ENCODE peak calls at places on chromosomes 16 and 17, in seven cellular contexts. One of them, this sample, is unnamed.
A peak's percentile ranks its signal among the peaks of the same experiment; 100 is the strongest.

GRCh38 chr16:79767597-79768280 is 167.2 kb upstream of the MAF start:
- DNase-seq in stimulated activated CD4-positive, alpha-beta T cell treated with anti-CD3 and anti-CD28 coated beads, Interleukin-4, amount 100 ng/mL, for 48 hours: no peak
- DNase-seq in naive B cell: no peak
- DNase-seq in NCI-H510A: no peak
- DNase-seq in stimulated activated CD8-positive, alpha-beta memory T cell treated with anti-CD3 and anti-CD28 coated beads, Interleukin-2, amount 100 ng/mL, for 1 hour: no peak
- DNase-seq in activated CD4-positive, CD25-positive, alpha-beta regulatory T cell treated with anti-CD3 and anti-CD28 coated beads, Interleukin-2, amount 50 U/mL, for 16 hours: no peak
- DNase-seq in HT1080: peak; percentile 28
- DNase-seq in this sample: peak; percentile 47

GRCh38 chr17:66190738-66191606 is 961 bp downstream of the CEP112 start:
- DNase-seq in naive B cell: no peak
- DNase-seq in stimulated activated CD8-positive, alpha-beta memory T cell treated with anti-CD3 and anti-CD28 coated beads, Interleukin-2, amount 100 ng/mL, for 1 hour: no peak
- DNase-seq in stimulated activated CD4-positive, alpha-beta T cell treated with anti-CD3 and anti-CD28 coated beads, Interleukin-4, amount 100 ng/mL, for 48 hours: peak; percentile 2
- DNase-seq in HT1080: peak; percentile 59
- DNase-seq in NCI-H510A: no peak
- DNase-seq in activated CD4-positive, CD25-positive, alpha-beta regulatory T cell treated with anti-CD3 and anti-CD28 coated beads, Interleukin-2, amount 50 U/mL, for 16 hours: no peak
- DNase-seq in this sample: no peak

GRCh38 chr16:57534881-57535658 is 1.3 kb downstream of the CCDC102A start:
- DNase-seq in naive B cell: no peak
- DNase-seq in activated CD4-positive, CD25-positive, alpha-beta regulatory T cell treated with anti-CD3 and anti-CD28 coated beads, Interleukin-2, amount 50 U/mL, for 16 hours: no peak
- DNase-seq in NCI-H510A: no peak
- DNase-seq in stimulated activated CD4-positive, alpha-beta T cell treated with anti-CD3 and anti-CD28 coated beads, Interleukin-4, amount 100 ng/mL, for 48 hours: no peak
- DNase-seq in stimulated activated CD8-positive, alpha-beta memory T cell treated with anti-CD3 and anti-CD28 coated beads, Interleukin-2, amount 100 ng/mL, for 1 hour: no peak
- DNase-seq in HT1080: no peak
- DNase-seq in this sample: no peak

GRCh38 chr17:46167826-46168569 is 25.2 kb downstream of the KANSL1 start:
- DNase-seq in naive B cell: no peak
- DNase-seq in stimulated activated CD8-positive, alpha-beta memory T cell treated with anti-CD3 and anti-CD28 coated beads, Interleukin-2, amount 100 ng/mL, for 1 hour: no peak
- DNase-seq in stimulated activated CD4-positive, alpha-beta T cell treated with anti-CD3 and anti-CD28 coated beads, Interleukin-4, amount 100 ng/mL, for 48 hours: no peak
- DNase-seq in activated CD4-positive, CD25-positive, alpha-beta regulatory T cell treated with anti-CD3 and anti-CD28 coated beads, Interleukin-2, amount 50 U/mL, for 16 hours: no peak
- DNase-seq in HT1080: no peak
- DNase-seq in NCI-H510A: no peak
- DNase-seq in this sample: no peak

GRCh38 chr16:30437511-30438046 is 7.7 kb upstream of the DCTPP1 start:
- DNase-seq in activated CD4-positive, CD25-positive, alpha-beta regulatory T cell treated with anti-CD3 and anti-CD28 coated beads, Interleukin-2, amount 50 U/mL, for 16 hours: no peak
- DNase-seq in HT1080: no peak
- DNase-seq in stimulated activated CD8-positive, alpha-beta memory T cell treated with anti-CD3 and anti-CD28 coated beads, Interleukin-2, amount 100 ng/mL, for 1 hour: no peak
- DNase-seq in naive B cell: no peak
- DNase-seq in stimulated activated CD4-positive, alpha-beta T cell treated with anti-CD3 and anti-CD28 coated beads, Interleukin-4, amount 100 ng/mL, for 48 hours: no peak
- DNase-seq in NCI-H510A: peak; percentile 87
- DNase-seq in this sample: peak; percentile 97

GRCh38 chr16:88566158-88566557 is 4.0 kb upstream of the ZC3H18 start:
- DNase-seq in HT1080: peak; percentile 20
- DNase-seq in stimulated activated CD8-positive, alpha-beta memory T cell treated with anti-CD3 and anti-CD28 coated beads, Interleukin-2, amount 100 ng/mL, for 1 hour: no peak
- DNase-seq in stimulated activated CD4-positive, alpha-beta T cell treated with anti-CD3 and anti-CD28 coated beads, Interleukin-4, amount 100 ng/mL, for 48 hours: peak; percentile 72
- DNase-seq in activated CD4-positive, CD25-positive, alpha-beta regulatory T cell treated with anti-CD3 and anti-CD28 coated beads, Interleukin-2, amount 50 U/mL, for 16 hours: no peak
- DNase-seq in NCI-H510A: no peak
- DNase-seq in naive B cell: no peak
- DNase-seq in this sample: no peak

GRCh38 chr17:82959242-82959930 is 119.6 kb upstream of the ZNF750 start:
- DNase-seq in naive B cell: no peak
- DNase-seq in stimulated activated CD4-positive, alpha-beta T cell treated with anti-CD3 and anti-CD28 coated beads, Interleukin-4, amount 100 ng/mL, for 48 hours: no peak
- DNase-seq in stimulated activated CD8-positive, alpha-beta memory T cell treated with anti-CD3 and anti-CD28 coated beads, Interleukin-2, amount 100 ng/mL, for 1 hour: no peak
- DNase-seq in NCI-H510A: no peak
- DNase-seq in activated CD4-positive, CD25-positive, alpha-beta regulatory T cell treated with anti-CD3 and anti-CD28 coated beads, Interleukin-2, amount 50 U/mL, for 16 hours: no peak
- DNase-seq in HT1080: no peak
- DNase-seq in this sample: no peak

GRCh38 chr17:53093386-53093785 is 729.3 kb upstream of the KIF2B start:
- DNase-seq in activated CD4-positive, CD25-positive, alpha-beta regulatory T cell treated with anti-CD3 and anti-CD28 coated beads, Interleukin-2, amount 50 U/mL, for 16 hours: no peak
- DNase-seq in NCI-H510A: no peak
- DNase-seq in naive B cell: no peak
- DNase-seq in stimulated activated CD8-positive, alpha-beta memory T cell treated with anti-CD3 and anti-CD28 coated beads, Interleukin-2, amount 100 ng/mL, for 1 hour: no peak
- DNase-seq in stimulated activated CD4-positive, alpha-beta T cell treated with anti-CD3 and anti-CD28 coated beads, Interleukin-4, amount 100 ng/mL, for 48 hours: no peak
- DNase-seq in HT1080: no peak
- DNase-seq in this sample: no peak

GRCh38 chr16:4862639-4863038 is 15.4 kb downstream of the UBN1 start:
- DNase-seq in activated CD4-positive, CD25-positive, alpha-beta regulatory T cell treated with anti-CD3 and anti-CD28 coated beads, Interleukin-2, amount 50 U/mL, for 16 hours: no peak
- DNase-seq in stimulated activated CD4-positive, alpha-beta T cell treated with anti-CD3 and anti-CD28 coated beads, Interleukin-4, amount 100 ng/mL, for 48 hours: no peak
- DNase-seq in NCI-H510A: no peak
- DNase-seq in naive B cell: no peak
- DNase-seq in HT1080: no peak
- DNase-seq in stimulated activated CD8-positive, alpha-beta memory T cell treated with anti-CD3 and anti-CD28 coated beads, Interleukin-2, amount 100 ng/mL, for 1 hour: no peak
- DNase-seq in this sample: no peak

GRCh38 chr16:21088646-21089538 is 61.8 kb downstream of the DNAH3 start:
- DNase-seq in naive B cell: no peak
- DNase-seq in stimulated activated CD4-positive, alpha-beta T cell treated with anti-CD3 and anti-CD28 coated beads, Interleukin-4, amount 100 ng/mL, for 48 hours: no peak
- DNase-seq in NCI-H510A: no peak
- DNase-seq in stimulated activated CD8-positive, alpha-beta memory T cell treated with anti-CD3 and anti-CD28 coated beads, Interleukin-2, amount 100 ng/mL, for 1 hour: no peak
- DNase-seq in HT1080: no peak
- DNase-seq in activated CD4-positive, CD25-positive, alpha-beta regulatory T cell treated with anti-CD3 and anti-CD28 coated beads, Interleukin-2, amount 50 U/mL, for 16 hours: no peak
- DNase-seq in this sample: no peak

GRCh38 chr17:58189436-58190146 is 2.9 kb upstream of the EPX start:
- DNase-seq in stimulated activated CD8-positive, alpha-beta memory T cell treated with anti-CD3 and anti-CD28 coated beads, Interleukin-2, amount 100 ng/mL, for 1 hour: no peak
- DNase-seq in naive B cell: no peak
- DNase-seq in NCI-H510A: no peak
- DNase-seq in activated CD4-positive, CD25-positive, alpha-beta regulatory T cell treated with anti-CD3 and anti-CD28 coated beads, Interleukin-2, amount 50 U/mL, for 16 hours: no peak
- DNase-seq in HT1080: peak; percentile 85
- DNase-seq in stimulated activated CD4-positive, alpha-beta T cell treated with anti-CD3 and anti-CD28 coated beads, Interleukin-4, amount 100 ng/mL, for 48 hours: no peak
- DNase-seq in this sample: peak; percentile 11

GRCh38 chr17:10429416-10430045 is 7.8 kb upstream of the MYH8 start:
- DNase-seq in NCI-H510A: no peak
- DNase-seq in HT1080: peak; percentile 72
- DNase-seq in naive B cell: no peak
- DNase-seq in activated CD4-positive, CD25-positive, alpha-beta regulatory T cell treated with anti-CD3 and anti-CD28 coated beads, Interleukin-2, amount 50 U/mL, for 16 hours: no peak
- DNase-seq in stimulated activated CD8-positive, alpha-beta memory T cell treated with anti-CD3 and anti-CD28 coated beads, Interleukin-2, amount 100 ng/mL, for 1 hour: no peak
- DNase-seq in stimulated activated CD4-positive, alpha-beta T cell treated with anti-CD3 and anti-CD28 coated beads, Interleukin-4, amount 100 ng/mL, for 48 hours: no peak
- DNase-seq in this sample: no peak

GRCh38 chr16:61128545-61129323 is 907.5 kb downstream of the CDH8 start:
- DNase-seq in activated CD4-positive, CD25-positive, alpha-beta regulatory T cell treated with anti-CD3 and anti-CD28 coated beads, Interleukin-2, amount 50 U/mL, for 16 hours: no peak
- DNase-seq in stimulated activated CD8-positive, alpha-beta memory T cell treated with anti-CD3 and anti-CD28 coated beads, Interleukin-2, amount 100 ng/mL, for 1 hour: no peak
- DNase-seq in stimulated activated CD4-positive, alpha-beta T cell treated with anti-CD3 and anti-CD28 coated beads, Interleukin-4, amount 100 ng/mL, for 48 hours: no peak
- DNase-seq in naive B cell: no peak
- DNase-seq in HT1080: no peak
- DNase-seq in NCI-H510A: peak; percentile 12
- DNase-seq in this sample: no peak

GRCh38 chr16:51637744-51638100 is 486.7 kb upstream of the SALL1 start:
- DNase-seq in NCI-H510A: no peak
- DNase-seq in activated CD4-positive, CD25-positive, alpha-beta regulatory T cell treated with anti-CD3 and anti-CD28 coated beads, Interleukin-2, amount 50 U/mL, for 16 hours: no peak
- DNase-seq in naive B cell: no peak
- DNase-seq in stimulated activated CD4-positive, alpha-beta T cell treated with anti-CD3 and anti-CD28 coated beads, Interleukin-4, amount 100 ng/mL, for 48 hours: no peak
- DNase-seq in stimulated activated CD8-positive, alpha-beta memory T cell treated with anti-CD3 and anti-CD28 coated beads, Interleukin-2, amount 100 ng/mL, for 1 hour: no peak
- DNase-seq in HT1080: peak; percentile 15
- DNase-seq in this sample: no peak

GRCh38 chr16:87461466-87461975 is 31.3 kb downstream of the ZCCHC14 start:
- DNase-seq in stimulated activated CD8-positive, alpha-beta memory T cell treated with anti-CD3 and anti-CD28 coated beads, Interleukin-2, amount 100 ng/mL, for 1 hour: no peak
- DNase-seq in stimulated activated CD4-positive, alpha-beta T cell treated with anti-CD3 and anti-CD28 coated beads, Interleukin-4, amount 100 ng/mL, for 48 hours: peak; percentile 6
- DNase-seq in naive B cell: no peak
- DNase-seq in NCI-H510A: peak; percentile 90
- DNase-seq in activated CD4-positive, CD25-positive, alpha-beta regulatory T cell treated with anti-CD3 and anti-CD28 coated beads, Interleukin-2, amount 50 U/mL, for 16 hours: no peak
- DNase-seq in HT1080: peak; percentile 67
- DNase-seq in this sample: peak; percentile 96

GRCh38 chr17:4342535-4342934 is 23.9 kb downstream of the UBE2G1 start:
- DNase-seq in activated CD4-positive, CD25-positive, alpha-beta regulatory T cell treated with anti-CD3 and anti-CD28 coated beads, Interleukin-2, amount 50 U/mL, for 16 hours: no peak
- DNase-seq in naive B cell: no peak
- DNase-seq in NCI-H510A: no peak
- DNase-seq in stimulated activated CD4-positive, alpha-beta T cell treated with anti-CD3 and anti-CD28 coated beads, Interleukin-4, amount 100 ng/mL, for 48 hours: no peak
- DNase-seq in HT1080: no peak
- DNase-seq in stimulated activated CD8-positive, alpha-beta memory T cell treated with anti-CD3 and anti-CD28 coated beads, Interleukin-2, amount 100 ng/mL, for 1 hour: no peak
- DNase-seq in this sample: no peak

GRCh38 chr16:87560428-87561199 is 41.7 kb upstream of the JPH3 start:
- DNase-seq in stimulated activated CD8-positive, alpha-beta memory T cell treated with anti-CD3 and anti-CD28 coated beads, Interleukin-2, amount 100 ng/mL, for 1 hour: no peak
- DNase-seq in activated CD4-positive, CD25-positive, alpha-beta regulatory T cell treated with anti-CD3 and anti-CD28 coated beads, Interleukin-2, amount 50 U/mL, for 16 hours: no peak
- DNase-seq in HT1080: peak; percentile 27
- DNase-seq in NCI-H510A: no peak
- DNase-seq in stimulated activated CD4-positive, alpha-beta T cell treated with anti-CD3 and anti-CD28 coated beads, Interleukin-4, amount 100 ng/mL, for 48 hours: peak; percentile 41
- DNase-seq in naive B cell: no peak
- DNase-seq in this sample: peak; percentile 86

GRCh38 chr17:3865166-3865565 is 19.1 kb upstream of the NCBP3 start:
- DNase-seq in activated CD4-positive, CD25-positive, alpha-beta regulatory T cell treated with anti-CD3 and anti-CD28 coated beads, Interleukin-2, amount 50 U/mL, for 16 hours: no peak
- DNase-seq in HT1080: peak; percentile 18
- DNase-seq in stimulated activated CD4-positive, alpha-beta T cell treated with anti-CD3 and anti-CD28 coated beads, Interleukin-4, amount 100 ng/mL, for 48 hours: no peak
- DNase-seq in naive B cell: no peak
- DNase-seq in NCI-H510A: no peak
- DNase-seq in stimulated activated CD8-positive, alpha-beta memory T cell treated with anti-CD3 and anti-CD28 coated beads, Interleukin-2, amount 100 ng/mL, for 1 hour: no peak
- DNase-seq in this sample: no peak

GRCh38 chr16:17359778-17360177 is 111.0 kb downstream of the XYLT1 start:
- DNase-seq in stimulated activated CD4-positive, alpha-beta T cell treated with anti-CD3 and anti-CD28 coated beads, Interleukin-4, amount 100 ng/mL, for 48 hours: no peak
- DNase-seq in activated CD4-positive, CD25-positive, alpha-beta regulatory T cell treated with anti-CD3 and anti-CD28 coated beads, Interleukin-2, amount 50 U/mL, for 16 hours: no peak
- DNase-seq in naive B cell: no peak
- DNase-seq in HT1080: peak; percentile 10
- DNase-seq in stimulated activated CD8-positive, alpha-beta memory T cell treated with anti-CD3 and anti-CD28 coated beads, Interleukin-2, amount 100 ng/mL, for 1 hour: no peak
- DNase-seq in NCI-H510A: no peak
- DNase-seq in this sample: no peak

GRCh38 chr16:3465301-3465700 is 21.8 kb downstream of the NAA60 start:
- DNase-seq in naive B cell: no peak
- DNase-seq in NCI-H510A: no peak
- DNase-seq in HT1080: no peak
- DNase-seq in stimulated activated CD4-positive, alpha-beta T cell treated with anti-CD3 and anti-CD28 coated beads, Interleukin-4, amount 100 ng/mL, for 48 hours: no peak
- DNase-seq in activated CD4-positive, CD25-positive, alpha-beta regulatory T cell treated with anti-CD3 and anti-CD28 coated beads, Interleukin-2, amount 50 U/mL, for 16 hours: no peak
- DNase-seq in stimulated activated CD8-positive, alpha-beta memory T cell treated with anti-CD3 and anti-CD28 coated beads, Interleukin-2, amount 100 ng/mL, for 1 hour: no peak
- DNase-seq in this sample: no peak

GRCh38 chr16:28538733-28539596 is at the start of gene NUPR1:
- DNase-seq in naive B cell: no peak
- DNase-seq in activated CD4-positive, CD25-positive, alpha-beta regulatory T cell treated with anti-CD3 and anti-CD28 coated beads, Interleukin-2, amount 50 U/mL, for 16 hours: no peak
- DNase-seq in stimulated activated CD8-positive, alpha-beta memory T cell treated with anti-CD3 and anti-CD28 coated beads, Interleukin-2, amount 100 ng/mL, for 1 hour: no peak
- DNase-seq in stimulated activated CD4-positive, alpha-beta T cell treated with anti-CD3 and anti-CD28 coated beads, Interleukin-4, amount 100 ng/mL, for 48 hours: no peak
- DNase-seq in NCI-H510A: no peak
- DNase-seq in HT1080: peak; percentile 67
- DNase-seq in this sample: peak; percentile 65

GRCh38 chr16:31328322-31329052 is 26.5 kb upstream of the ITGAX start:
- DNase-seq in naive B cell: no peak
- DNase-seq in stimulated activated CD8-positive, alpha-beta memory T cell treated with anti-CD3 and anti-CD28 coated beads, Interleukin-2, amount 100 ng/mL, for 1 hour: no peak
- DNase-seq in HT1080: no peak
- DNase-seq in activated CD4-positive, CD25-positive, alpha-beta regulatory T cell treated with anti-CD3 and anti-CD28 coated beads, Interleukin-2, amount 50 U/mL, for 16 hours: no peak
- DNase-seq in stimulated activated CD4-positive, alpha-beta T cell treated with anti-CD3 and anti-CD28 coated beads, Interleukin-4, amount 100 ng/mL, for 48 hours: no peak
- DNase-seq in NCI-H510A: no peak
- DNase-seq in this sample: no peak

GRCh38 chr16:54459509-54460235 is 173.1 kb upstream of the IRX3 start:
- DNase-seq in stimulated activated CD8-positive, alpha-beta memory T cell treated with anti-CD3 and anti-CD28 coated beads, Interleukin-2, amount 100 ng/mL, for 1 hour: no peak
- DNase-seq in activated CD4-positive, CD25-positive, alpha-beta regulatory T cell treated with anti-CD3 and anti-CD28 coated beads, Interleukin-2, amount 50 U/mL, for 16 hours: no peak
- DNase-seq in NCI-H510A: no peak
- DNase-seq in naive B cell: no peak
- DNase-seq in HT1080: no peak
- DNase-seq in stimulated activated CD4-positive, alpha-beta T cell treated with anti-CD3 and anti-CD28 coated beads, Interleukin-4, amount 100 ng/mL, for 48 hours: no peak
- DNase-seq in this sample: no peak

GRCh38 chr17:83081561-83082201 is 2.3 kb downstream of the METRNL start:
- DNase-seq in stimulated activated CD8-positive, alpha-beta memory T cell treated with anti-CD3 and anti-CD28 coated beads, Interleukin-2, amount 100 ng/mL, for 1 hour: no peak
- DNase-seq in NCI-H510A: no peak
- DNase-seq in HT1080: no peak
- DNase-seq in stimulated activated CD4-positive, alpha-beta T cell treated with anti-CD3 and anti-CD28 coated beads, Interleukin-4, amount 100 ng/mL, for 48 hours: no peak
- DNase-seq in naive B cell: peak; percentile 62
- DNase-seq in activated CD4-positive, CD25-positive, alpha-beta regulatory T cell treated with anti-CD3 and anti-CD28 coated beads, Interleukin-2, amount 50 U/mL, for 16 hours: no peak
- DNase-seq in this sample: no peak

GRCh38 chr17:40325156-40326013 is 16.4 kb downstream of the RARA start:
- DNase-seq in stimulated activated CD4-positive, alpha-beta T cell treated with anti-CD3 and anti-CD28 coated beads, Interleukin-4, amount 100 ng/mL, for 48 hours: no peak
- DNase-seq in stimulated activated CD8-positive, alpha-beta memory T cell treated with anti-CD3 and anti-CD28 coated beads, Interleukin-2, amount 100 ng/mL, for 1 hour: no peak
- DNase-seq in naive B cell: peak; percentile 60
- DNase-seq in HT1080: no peak
- DNase-seq in NCI-H510A: no peak
- DNase-seq in activated CD4-positive, CD25-positive, alpha-beta regulatory T cell treated with anti-CD3 and anti-CD28 coated beads, Interleukin-2, amount 50 U/mL, for 16 hours: no peak
- DNase-seq in this sample: no peak

GRCh38 chr17:65711671-65712276 is 150.3 kb upstream of the AXIN2 start:
- DNase-seq in HT1080: no peak
- DNase-seq in NCI-H510A: no peak
- DNase-seq in stimulated activated CD4-positive, alpha-beta T cell treated with anti-CD3 and anti-CD28 coated beads, Interleukin-4, amount 100 ng/mL, for 48 hours: no peak
- DNase-seq in stimulated activated CD8-positive, alpha-beta memory T cell treated with anti-CD3 and anti-CD28 coated beads, Interleukin-2, amount 100 ng/mL, for 1 hour: no peak
- DNase-seq in naive B cell: no peak
- DNase-seq in activated CD4-positive, CD25-positive, alpha-beta regulatory T cell treated with anti-CD3 and anti-CD28 coated beads, Interleukin-2, amount 50 U/mL, for 16 hours: no peak
- DNase-seq in this sample: no peak

GRCh38 chr17:10772425-10773380 is 31.2 kb downstream of the TMEM238L start:
- DNase-seq in activated CD4-positive, CD25-positive, alpha-beta regulatory T cell treated with anti-CD3 and anti-CD28 coated beads, Interleukin-2, amount 50 U/mL, for 16 hours: no peak
- DNase-seq in naive B cell: no peak
- DNase-seq in NCI-H510A: no peak
- DNase-seq in HT1080: peak; percentile 53
- DNase-seq in stimulated activated CD4-positive, alpha-beta T cell treated with anti-CD3 and anti-CD28 coated beads, Interleukin-4, amount 100 ng/mL, for 48 hours: peak; percentile 63
- DNase-seq in stimulated activated CD8-positive, alpha-beta memory T cell treated with anti-CD3 and anti-CD28 coated beads, Interleukin-2, amount 100 ng/mL, for 1 hour: no peak
- DNase-seq in this sample: no peak

GRCh38 chr17:63954402-63955063 is 18.2 kb downstream of the SCN4A start:
- DNase-seq in HT1080: no peak
- DNase-seq in NCI-H510A: peak; percentile 87
- DNase-seq in activated CD4-positive, CD25-positive, alpha-beta regulatory T cell treated with anti-CD3 and anti-CD28 coated beads, Interleukin-2, amount 50 U/mL, for 16 hours: no peak
- DNase-seq in stimulated activated CD4-positive, alpha-beta T cell treated with anti-CD3 and anti-CD28 coated beads, Interleukin-4, amount 100 ng/mL, for 48 hours: no peak
- DNase-seq in stimulated activated CD8-positive, alpha-beta memory T cell treated with anti-CD3 and anti-CD28 coated beads, Interleukin-2, amount 100 ng/mL, for 1 hour: no peak
- DNase-seq in naive B cell: peak; percentile 81
- DNase-seq in this sample: peak; percentile 39

GRCh38 chr16:21704733-21705132 is 41.0 kb downstream of the OTOA start:
- DNase-seq in stimulated activated CD4-positive, alpha-beta T cell treated with anti-CD3 and anti-CD28 coated beads, Interleukin-4, amount 100 ng/mL, for 48 hours: no peak
- DNase-seq in stimulated activated CD8-positive, alpha-beta memory T cell treated with anti-CD3 and anti-CD28 coated beads, Interleukin-2, amount 100 ng/mL, for 1 hour: no peak
- DNase-seq in NCI-H510A: no peak
- DNase-seq in naive B cell: no peak
- DNase-seq in HT1080: peak; percentile 15
- DNase-seq in activated CD4-positive, CD25-positive, alpha-beta regulatory T cell treated with anti-CD3 and anti-CD28 coated beads, Interleukin-2, amount 50 U/mL, for 16 hours: no peak
- DNase-seq in this sample: no peak

GRCh38 chr16:87838643-87839541 is 30.4 kb downstream of the SLC7A5 start:
- DNase-seq in naive B cell: no peak
- DNase-seq in stimulated activated CD4-positive, alpha-beta T cell treated with anti-CD3 and anti-CD28 coated beads, Interleukin-4, amount 100 ng/mL, for 48 hours: no peak
- DNase-seq in activated CD4-positive, CD25-positive, alpha-beta regulatory T cell treated with anti-CD3 and anti-CD28 coated beads, Interleukin-2, amount 50 U/mL, for 16 hours: no peak
- DNase-seq in stimulated activated CD8-positive, alpha-beta memory T cell treated with anti-CD3 and anti-CD28 coated beads, Interleukin-2, amount 100 ng/mL, for 1 hour: no peak
- DNase-seq in NCI-H510A: no peak
- DNase-seq in HT1080: no peak
- DNase-seq in this sample: no peak

GRCh38 chr17:68910256-68910705 is 44.9 kb downstream of the ABCA8 start:
- DNase-seq in naive B cell: no peak
- DNase-seq in HT1080: no peak
- DNase-seq in stimulated activated CD8-positive, alpha-beta memory T cell treated with anti-CD3 and anti-CD28 coated beads, Interleukin-2, amount 100 ng/mL, for 1 hour: no peak
- DNase-seq in NCI-H510A: no peak
- DNase-seq in stimulated activated CD4-positive, alpha-beta T cell treated with anti-CD3 and anti-CD28 coated beads, Interleukin-4, amount 100 ng/mL, for 48 hours: no peak
- DNase-seq in activated CD4-positive, CD25-positive, alpha-beta regulatory T cell treated with anti-CD3 and anti-CD28 coated beads, Interleukin-2, amount 50 U/mL, for 16 hours: no peak
- DNase-seq in this sample: no peak

GRCh38 chr16:65125871-65126270 is 4.0 kb upstream of the CDH11 start:
- DNase-seq in NCI-H510A: no peak
- DNase-seq in stimulated activated CD4-positive, alpha-beta T cell treated with anti-CD3 and anti-CD28 coated beads, Interleukin-4, amount 100 ng/mL, for 48 hours: no peak
- DNase-seq in HT1080: no peak
- DNase-seq in activated CD4-positive, CD25-positive, alpha-beta regulatory T cell treated with anti-CD3 and anti-CD28 coated beads, Interleukin-2, amount 50 U/mL, for 16 hours: no peak
- DNase-seq in naive B cell: no peak
- DNase-seq in stimulated activated CD8-positive, alpha-beta memory T cell treated with anti-CD3 and anti-CD28 coated beads, Interleukin-2, amount 100 ng/mL, for 1 hour: no peak
- DNase-seq in this sample: no peak

GRCh38 chr17:17935321-17936271 is 36.6 kb downstream of the TOM1L2 start:
- DNase-seq in naive B cell: no peak
- DNase-seq in stimulated activated CD4-positive, alpha-beta T cell treated with anti-CD3 and anti-CD28 coated beads, Interleukin-4, amount 100 ng/mL, for 48 hours: no peak
- DNase-seq in activated CD4-positive, CD25-positive, alpha-beta regulatory T cell treated with anti-CD3 and anti-CD28 coated beads, Interleukin-2, amount 50 U/mL, for 16 hours: no peak
- DNase-seq in stimulated activated CD8-positive, alpha-beta memory T cell treated with anti-CD3 and anti-CD28 coated beads, Interleukin-2, amount 100 ng/mL, for 1 hour: no peak
- DNase-seq in HT1080: peak; percentile 84
- DNase-seq in NCI-H510A: no peak
- DNase-seq in this sample: no peak

GRCh38 chr17:39243155-39243554 is 17.4 kb upstream of the STAC2 start:
- DNase-seq in naive B cell: no peak
- DNase-seq in stimulated activated CD4-positive, alpha-beta T cell treated with anti-CD3 and anti-CD28 coated beads, Interleukin-4, amount 100 ng/mL, for 48 hours: no peak
- DNase-seq in NCI-H510A: no peak
- DNase-seq in HT1080: no peak
- DNase-seq in activated CD4-positive, CD25-positive, alpha-beta regulatory T cell treated with anti-CD3 and anti-CD28 coated beads, Interleukin-2, amount 50 U/mL, for 16 hours: no peak
- DNase-seq in stimulated activated CD8-positive, alpha-beta memory T cell treated with anti-CD3 and anti-CD28 coated beads, Interleukin-2, amount 100 ng/mL, for 1 hour: no peak
- DNase-seq in this sample: no peak

GRCh38 chr17:76354747-76355310 is 1.1 kb upstream of the PRPSAP1 start:
- DNase-seq in stimulated activated CD4-positive, alpha-beta T cell treated with anti-CD3 and anti-CD28 coated beads, Interleukin-4, amount 100 ng/mL, for 48 hours: no peak
- DNase-seq in stimulated activated CD8-positive, alpha-beta memory T cell treated with anti-CD3 and anti-CD28 coated beads, Interleukin-2, amount 100 ng/mL, for 1 hour: no peak
- DNase-seq in HT1080: peak; percentile 36
- DNase-seq in naive B cell: no peak
- DNase-seq in activated CD4-positive, CD25-positive, alpha-beta regulatory T cell treated with anti-CD3 and anti-CD28 coated beads, Interleukin-2, amount 50 U/mL, for 16 hours: no peak
- DNase-seq in NCI-H510A: no peak
- DNase-seq in this sample: no peak

This sample was measured in DMS153.